ENCODE peak calls at places on chromosomes 4 and X, in ten cellular contexts. D is right lobe of liver, U is astrocyte of the spinal cord, Y is PC-9, W is cardiac fibroblast, P is cardiac muscle cell, H is thyroid gland, K is vagina, O is upper lobe of right lung, Q is dorsolateral prefrontal cortex. Z is an unnamed sample.

GRCh38 chr4:111632752-111633151 is 512.5 kb upstream of the FAM241A start:
- DNase-seq in U (no peak), W (peak), D (no peak), Q (no peak), H (no peak), P (no peak), Y (no peak), K (no peak), O (no peak), Z (no peak)

GRCh38 chrX:146278381-146278780 is 460.8 kb downstream of the SLITRK2 start:
- DNase-seq in P (peak), H (no peak), U (no peak), W (no peak), D (peak), Y (no peak), O (no peak), Q (no peak), K (no peak), Z (no peak)

GRCh38 chr4:184536881-184537248 is 62.5 kb upstream of the IRF2 start:
- DNase-seq in O (no peak), H (no peak), W (no peak), D (no peak), U (no peak), K (no peak), Y (no peak), Q (no peak), P (no peak), Z (no peak)

GRCh38 chr4:101993002-101993840 is 202.7 kb downstream of the BANK1 start:
- DNase-seq in O (no peak), Q (no peak), U (no peak), W (peak), D (no peak), Y (no peak), H (no peak), P (no peak), K (no peak), Z (no peak)

GRCh38 chr4:82900335-82901128 is at the start of gene THAP9:
- DNase-seq in W (peak), D (peak), K (peak), U (peak), Q (peak), O (peak), H (peak), Y (peak), P (peak), Z (peak)

GRCh38 chrX:129759576-129760061 is 20.1 kb upstream of the SASH3 start:
- DNase-seq in H (peak), K (no peak), U (peak), P (no peak), W (peak), O (no peak), Y (peak), Q (peak), D (peak), Z (peak)

GRCh38 chr4:135194477-135194876 is 992.9 kb upstream of the PABPC4L start:
- DNase-seq in P (no peak), Q (no peak), O (no peak), D (no peak), U (no peak), Y (no peak), H (no peak), K (no peak), W (no peak), Z (no peak)

GRCh38 chr4:170009291-170009690 is 16.9 kb downstream of the MFAP3L start:
- DNase-seq in Q (no peak), Y (no peak), P (no peak), D (no peak), H (no peak), U (no peak), K (no peak), O (no peak), W (no peak), Z (no peak)

GRCh38 chrX:120468071-120468470 is 1.0 kb downstream of the LAMP2 start:
- DNase-seq in D (no peak), K (no peak), U (no peak), W (no peak), O (no peak), H (no peak), Q (no peak), Y (no peak), P (no peak), Z (no peak)

GRCh38 chr4:110631582-110632505 is 9.0 kb upstream of the PITX2 start:
- DNase-seq in Q (no peak), D (peak), H (peak), O (peak), P (peak), Y (peak), K (no peak), W (peak), U (peak), Z (peak)

GRCh38 chrX:30577362-30577961 is at the start of gene TASL:
- DNase-seq in Q (no peak), D (no peak), K (no peak), H (no peak), P (no peak), W (no peak), O (no peak), Y (no peak), U (no peak), Z (no peak)

GRCh38 chr4:116400480-116400879 is 684.9 kb downstream of the TRAM1L1 start:
- DNase-seq in O (no peak), Y (no peak), H (no peak), U (peak), K (no peak), Q (no peak), W (no peak), P (no peak), D (no peak), Z (no peak)

GRCh38 chr4:180101348-180102083 is 2141.7 kb upstream of the TENM3 start:
- DNase-seq in W (no peak), P (no peak), Q (no peak), Y (no peak), O (peak), U (no peak), H (no peak), K (no peak), D (no peak), Z (no peak)

GRCh38 chr4:83320548-83320947 is 14.1 kb downstream of the HPSE start:
- DNase-seq in W (peak), Q (peak), U (no peak), K (no peak), O (peak), D (peak), P (no peak), H (peak), Y (no peak), Z (no peak)

GRCh38 chr4:89836897-89837384 is at the start of gene SNCA:
- DNase-seq in D (peak), P (peak), U (peak), K (no peak), O (peak), Y (peak), Q (peak), W (peak), H (peak), Z (no peak)

GRCh38 chrX:15786930-15787329 is 3.4 kb upstream of the ZRSR2 start:
- DNase-seq in U (no peak), Q (no peak), P (no peak), W (no peak), H (no peak), K (no peak), O (no peak), D (no peak), Y (no peak), Z (no peak)

GRCh38 chr4:156085073-156085472 is 131.4 kb upstream of the CTSO start:
- DNase-seq in K (no peak), D (no peak), O (no peak), U (no peak), Y (no peak), H (no peak), W (no peak), Q (no peak), P (no peak), Z (no peak)

GRCh38 chr4:61984260-61984909 is 784.3 kb downstream of the ADGRL3 start:
- DNase-seq in H (no peak), Y (no peak), K (no peak), O (no peak), U (no peak), Q (no peak), P (no peak), W (no peak), D (no peak), Z (no peak)

GRCh38 chrX:13938053-13938765 is 91.5 kb downstream of the GEMIN8 start:
- DNase-seq in Q (peak), H (peak), Y (no peak), P (peak), O (peak), K (no peak), D (no peak), W (no peak), U (no peak), Z (no peak)

GRCh38 chr4:81380364-81380853 is 91.3 kb downstream of the RASGEF1B start:
- DNase-seq in O (no peak), Q (no peak), K (no peak), H (no peak), U (no peak), Y (no peak), P (no peak), W (no peak), D (no peak), Z (no peak)

GRCh38 chr4:81377231-81377630 is 94.5 kb downstream of the RASGEF1B start:
- DNase-seq in U (no peak), K (no peak), Y (no peak), Q (no peak), D (no peak), H (no peak), W (no peak), P (no peak), O (no peak), Z (no peak)

GRCh38 chr4:81376720-81377119 is 95.0 kb downstream of the RASGEF1B start:
- DNase-seq in P (no peak), D (no peak), U (no peak), O (no peak), W (no peak), Y (no peak), Q (no peak), K (no peak), H (no peak), Z (no peak)

GRCh38 chr4:81378398-81378797 is 93.3 kb downstream of the RASGEF1B start:
- DNase-seq in W (no peak), O (no peak), Q (no peak), K (no peak), P (no peak), Y (no peak), H (no peak), D (no peak), U (no peak), Z (no peak)

DNA sequence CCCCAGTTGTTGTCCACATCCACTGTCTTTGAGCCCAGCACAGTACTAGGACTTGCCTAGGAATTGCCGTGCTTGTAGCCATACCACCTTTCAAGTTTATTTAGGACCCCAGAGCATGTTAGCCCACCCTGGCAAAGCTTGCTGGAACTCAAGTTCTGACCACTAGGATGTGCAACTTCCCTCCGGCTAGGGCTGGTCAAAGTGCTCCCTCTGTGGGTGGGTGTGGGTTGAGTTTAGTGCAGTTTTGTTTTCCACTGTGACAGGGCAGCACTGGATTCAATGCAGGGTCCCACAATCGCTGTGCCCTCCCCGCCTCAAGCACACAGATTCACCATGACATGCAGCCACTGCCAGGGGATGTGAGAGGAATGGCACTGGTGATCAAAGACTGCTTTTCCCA is 96.0 kb downstream of the RASGEF1B start:
- DNase-seq in K (no peak), P (no peak), Q (no peak), U (no peak), D (no peak), H (no peak), W (no peak), O (no peak), Y (no peak), Z (no peak)
- TF ChIP-seq CTCF in K (no peak), P (no peak), Q (no peak), U (peak), D (no peak), H (no peak), W (no peak), O (no peak), Y (no peak), Z (no peak)

GRCh38 chrX:70132244-70132643 is 1.0 kb upstream of the IGBP1 start:
- DNase-seq in Q (no peak), W (no peak), Y (no peak), O (no peak), H (no peak), P (no peak), D (no peak), K (no peak), U (no peak), Z (no peak)
- H3K4me3 ChIP-seq in Q (no peak), W (no peak), Y (peak), O (no peak), H (no peak), P (no peak), D (no peak), K (no peak), U (no peak), Z (no peak)

GRCh38 chr4:11614426-11614825 is 185.7 kb upstream of the HS3ST1 start:
- DNase-seq in W (no peak), D (no peak), U (peak), P (no peak), K (no peak), O (no peak), Y (peak), Q (no peak), H (no peak), Z (no peak)

GRCh38 chr4:11615601-11616000 is 186.9 kb upstream of the HS3ST1 start:
- DNase-seq in W (peak), K (no peak), U (no peak), D (no peak), H (no peak), P (no peak), O (no peak), Q (no peak), Y (no peak), Z (no peak)

GRCh38 chr4:11609751-11610150 is 181.1 kb upstream of the HS3ST1 start:
- DNase-seq in D (no peak), O (no peak), P (no peak), K (no peak), W (no peak), Y (no peak), H (no peak), U (no peak), Q (no peak), Z (no peak)

GRCh38 chr4:11608992-11609391 is 180.3 kb upstream of the HS3ST1 start:
- DNase-seq in O (no peak), U (no peak), P (no peak), H (no peak), K (no peak), Q (no peak), Y (no peak), D (no peak), W (no peak), Z (no peak)

GRCh38 chr4:11611868-11612267 is 183.2 kb upstream of the HS3ST1 start:
- DNase-seq in O (no peak), P (no peak), D (no peak), U (no peak), Q (no peak), H (no peak), Y (no peak), K (no peak), W (no peak), Z (no peak)
- TF ChIP-seq CTCF in O (no peak), P (no peak), D (no peak), U (no peak), Q (no peak), H (no peak), Y (no peak), K (no peak), W (no peak), Z (no peak)

DNA sequence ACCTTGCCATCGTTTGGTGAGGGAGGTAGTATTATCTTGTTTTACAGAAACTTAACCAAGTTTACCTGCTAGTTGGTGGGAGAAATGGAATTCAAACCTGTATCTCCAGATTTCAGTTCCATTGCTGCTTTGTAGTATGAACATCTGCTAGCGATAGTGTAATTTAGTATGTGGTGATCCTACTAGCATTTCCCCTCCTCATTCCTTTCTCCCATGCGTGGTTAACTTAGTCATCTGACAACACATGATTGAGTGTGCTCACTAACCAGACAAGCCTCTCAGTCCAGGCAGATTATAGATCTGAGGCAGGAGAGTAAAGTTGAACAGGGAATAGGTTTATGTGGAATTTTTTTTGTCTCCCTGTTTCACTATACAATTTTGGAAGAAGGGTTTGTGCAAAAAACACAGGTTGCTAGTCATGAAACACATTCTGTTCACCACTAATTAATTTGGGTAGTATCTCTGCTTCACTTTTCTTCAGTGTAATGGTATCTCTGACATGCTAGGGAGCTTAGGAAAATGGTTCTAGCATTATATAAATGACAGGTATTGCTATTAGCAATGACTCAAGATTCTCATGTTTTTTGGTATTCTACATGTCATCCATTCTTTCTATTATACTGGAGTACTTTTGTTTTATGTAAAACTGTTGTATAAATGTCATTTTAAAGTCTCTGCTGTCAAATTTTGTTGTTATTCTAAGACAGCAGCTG is 21.7 kb downstream of the RBPJ start:
- DNase-seq in K (no peak), Y (peak), W (peak), D (no peak), P (peak), O (no peak), H (no peak), Q (no peak), U (peak), Z (peak)
- H3K4me3 ChIP-seq in K (no peak), Y (no peak), W (no peak), D (no peak), P (no peak), O (no peak), H (no peak), Q (peak), U (no peak), Z (no peak)

DNA sequence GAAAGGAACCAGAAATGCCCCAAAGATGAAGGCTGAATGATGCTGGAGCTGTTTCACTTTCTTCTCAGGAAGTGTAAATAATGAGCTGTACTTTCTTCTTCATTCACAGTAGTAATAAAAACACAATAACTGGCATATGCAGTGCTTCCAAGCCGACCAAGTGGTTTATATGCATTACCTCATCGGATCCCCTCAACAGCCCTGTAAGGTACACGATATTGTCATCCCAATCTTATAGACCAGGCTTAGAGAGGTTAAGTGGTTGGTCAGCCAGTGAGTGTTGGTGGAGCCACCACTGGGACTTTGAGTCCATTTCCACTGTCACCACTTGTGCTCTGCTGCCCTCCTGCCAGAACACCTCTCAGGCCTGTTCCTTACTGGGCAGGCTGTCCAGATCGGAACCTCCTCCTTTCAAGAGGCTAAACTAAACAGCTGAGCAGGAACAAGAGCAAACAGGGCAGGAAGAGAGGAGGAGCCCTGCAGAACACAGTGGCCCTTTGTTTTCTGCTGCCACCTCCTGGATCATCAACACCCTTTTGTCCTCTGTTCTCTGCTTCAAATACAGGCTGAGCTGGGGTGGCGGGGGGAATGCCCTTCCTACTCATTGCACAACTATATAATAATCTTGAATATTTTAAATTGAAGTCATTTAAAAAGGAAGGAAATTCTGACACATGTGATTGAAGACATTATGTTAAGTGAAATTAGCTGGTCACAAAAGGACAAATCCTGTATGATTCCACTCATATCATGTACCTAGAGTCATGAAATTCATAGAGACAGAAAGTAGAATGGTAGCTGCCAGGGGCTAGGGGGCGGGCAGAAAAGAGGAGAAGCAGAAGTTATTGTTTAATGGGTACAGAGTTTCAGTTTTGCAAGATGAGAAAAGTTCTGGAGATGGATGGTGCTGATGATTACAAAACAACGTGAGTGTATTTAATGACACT is 112.5 kb upstream of the ATP6AP2 start:
- DNase-seq in H (peak), D (peak), P (peak), Y (peak), W (peak), U (peak), O (peak), K (no peak), Q (peak), Z (no peak)
- TF ChIP-seq CTCF in H (no peak), D (peak), P (peak), Y (no peak), W (peak), U (peak), O (peak), K (no peak), Q (peak), Z (peak)

GRCh38 chr4:11050766-11051165 is 366.2 kb upstream of the CLNK start:
- DNase-seq in O (no peak), Q (no peak), H (no peak), D (no peak), K (no peak), Y (no peak), W (no peak), U (no peak), P (no peak), Z (no peak)

GRCh38 chr4:11053601-11054000 is 369.0 kb upstream of the CLNK start:
- DNase-seq in U (no peak), P (no peak), H (no peak), W (no peak), Y (no peak), D (no peak), K (no peak), Q (no peak), O (no peak), Z (no peak)

DNA sequence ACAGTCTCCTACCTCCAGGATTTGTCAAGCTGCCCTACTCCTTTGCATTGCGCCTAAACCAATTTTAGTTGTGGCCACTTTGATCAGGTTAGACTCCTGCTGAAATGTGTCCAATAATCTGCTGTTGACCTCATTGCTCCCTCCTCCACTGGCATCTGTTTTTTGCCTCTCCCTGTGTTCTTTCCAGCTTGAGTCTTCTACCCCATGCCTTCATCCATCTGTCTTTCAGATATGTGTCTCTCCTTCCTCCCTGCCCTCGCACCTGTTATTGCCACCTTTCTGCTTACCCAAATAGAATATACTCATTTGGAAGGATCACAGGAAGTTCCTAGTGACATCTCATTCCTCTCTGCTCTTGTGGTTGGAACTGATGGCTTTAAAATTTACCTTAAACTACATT is 366.6 kb upstream of the CLNK start:
- DNase-seq in Q (no peak), O (no peak), P (no peak), W (no peak), Y (no peak), D (no peak), U (no peak), H (no peak), K (no peak), Z (no peak)
- H3K4me3 ChIP-seq in Q (no peak), O (no peak), P (no peak), W (no peak), Y (no peak), D (no peak), U (no peak), H (no peak), K (no peak), Z (no peak)

DNA sequence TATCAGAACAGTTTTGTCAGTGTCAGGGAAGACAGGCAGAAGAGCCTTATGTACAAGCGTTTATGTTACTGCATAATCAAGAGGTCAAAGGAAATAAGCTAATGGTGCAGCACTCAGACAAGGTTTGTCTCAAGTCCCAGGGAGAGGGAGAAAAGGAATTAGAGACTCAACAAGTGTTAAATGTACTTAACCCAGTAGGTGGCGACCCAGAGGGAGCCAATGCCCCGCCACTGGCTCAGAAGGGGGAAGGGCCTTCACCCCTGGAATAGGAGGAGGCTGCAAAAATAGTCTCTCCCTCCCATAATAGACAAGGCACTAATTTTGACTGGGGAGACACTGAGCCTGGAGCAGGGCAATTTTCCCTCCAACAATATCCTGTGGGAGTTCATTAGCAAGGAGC is 14.1 kb upstream of the PAPSS1 start:
- DNase-seq in O (no peak), Q (no peak), Y (no peak), W (no peak), K (no peak), P (peak), H (no peak), U (no peak), D (no peak), Z (no peak)
- TF ChIP-seq CTCF in O (no peak), Q (no peak), Y (peak), W (peak), K (no peak), P (peak), H (no peak), U (peak), D (peak), Z (peak)